ENCODE peak calls at places on chromosome 18, in nine cellular contexts. M, S, Q, V, I, F, N, H and U are unnamed samples.

GRCh38 chr18:77811510-77811909 is 561.9 kb downstream of the GALR1 start:
- DNase-seq in M (no peak), S (no peak), Q (peak; percentile 51), V (no peak), I (no peak), F (no peak), N (no peak), H (no peak), U (no peak)

GRCh38 chr18:23752796-23753195 is 63.5 kb downstream of the LAMA3 start:
- DNase-seq in M (peak; percentile 42), S (no peak), Q (no peak), V (no peak), I (no peak), F (no peak), N (peak; percentile 42), H (no peak), U (peak; percentile 86)

GRCh38 chr18:26091047-26091630 is 726 bp upstream of the SS18 start:
- DNase-seq in M (peak; percentile 70), S (peak; percentile 51), Q (peak; percentile 74), V (no peak), I (no peak), F (peak; percentile 71), N (peak; percentile 34), H (no peak), U (peak; percentile 93)

GRCh38 chr18:39960545-39960944 is 1994.5 kb upstream of the PIK3C3 start:
- DNase-seq in M (no peak), S (no peak), Q (no peak), V (no peak), I (no peak), F (no peak), N (no peak), H (peak; percentile 28), U (no peak)

GRCh38 chr18:39604836-39605235 is 2039.2 kb upstream of the CELF4 start:
- DNase-seq in M (no peak), S (no peak), Q (no peak), V (no peak), I (no peak), F (no peak), N (no peak), H (no peak), U (no peak)

GRCh38 chr18:23890589-23890988 is 124.0 kb upstream of the TTC39C start:
- DNase-seq in M (no peak), S (no peak), Q (no peak), V (no peak), I (no peak), F (no peak), N (no peak), H (no peak), U (no peak)

GRCh38 chr18:3062798-3063563 is 50.0 kb upstream of the LPIN2 start:
- DNase-seq in M (peak; percentile 84), S (no peak), Q (peak; percentile 82), V (peak; percentile 85), I (peak; percentile 57), F (peak; percentile 72), N (peak; percentile 62), H (no peak), U (peak; percentile 90)

GRCh38 chr18:77622009-77622692 is 372.5 kb downstream of the GALR1 start:
- DNase-seq in M (peak; percentile 46), S (no peak), Q (no peak), V (no peak), I (no peak), F (no peak), N (no peak), H (no peak), U (no peak)

GRCh38 chr18:43001821-43002220 is 113.7 kb downstream of the RIT2 start:
- DNase-seq in M (no peak), S (no peak), Q (no peak), V (no peak), I (no peak), F (no peak), N (no peak), H (no peak), U (no peak)

DNA sequence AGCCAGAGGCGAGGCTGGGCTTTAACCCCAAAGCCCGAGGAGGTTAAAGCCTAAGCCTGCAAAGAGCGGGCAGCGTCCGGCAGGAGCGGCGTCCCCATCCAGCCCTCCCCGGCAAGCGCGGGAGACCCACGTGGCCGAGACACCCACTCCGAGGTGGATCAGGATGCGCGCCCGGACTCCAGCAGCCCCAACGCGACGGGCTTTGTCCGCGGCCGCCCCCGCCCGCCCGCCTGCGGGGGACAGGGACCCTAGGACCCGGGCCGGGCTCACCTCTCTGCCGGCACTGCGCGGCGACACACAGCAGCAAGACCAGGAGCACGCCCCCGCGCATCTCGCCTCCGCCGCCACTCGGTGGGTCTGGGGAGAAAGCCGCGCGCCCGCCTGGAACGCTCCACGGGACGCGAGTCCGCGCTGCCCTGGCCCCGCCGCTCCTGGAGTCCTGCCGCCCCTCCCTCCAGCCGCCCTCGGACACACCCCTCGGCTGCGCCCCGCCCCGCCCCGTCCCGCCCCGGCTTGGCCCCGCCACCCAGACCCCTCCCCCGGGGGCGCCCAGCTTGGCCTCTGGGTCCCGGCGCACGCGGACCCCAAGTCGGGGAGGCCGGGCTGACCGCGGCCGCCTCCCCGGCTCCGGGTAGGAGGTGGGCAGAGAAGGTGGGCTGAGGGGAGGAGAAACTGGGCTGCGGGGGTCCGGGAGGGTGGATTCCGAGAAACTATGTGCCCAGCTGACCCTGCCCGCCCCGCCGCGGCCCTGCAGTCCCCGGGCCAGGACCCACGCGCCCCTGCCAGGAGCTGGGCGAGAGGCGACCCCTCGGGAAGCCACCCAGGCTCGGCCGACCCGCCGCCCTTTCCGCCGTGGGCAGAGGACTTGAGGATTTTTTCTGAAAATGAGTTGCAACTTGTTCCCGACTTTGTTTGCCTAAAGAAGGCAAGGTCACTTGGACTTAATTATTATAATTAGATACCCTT is at the start of gene LAMA1:
- DNase-seq in M (peak; percentile 83), S (no peak), Q (no peak), V (peak; percentile 89), I (no peak), F (no peak), N (no peak), H (no peak), U (peak; percentile 39)
- H3K27ac ChIP-seq in M (peak within 1 kb of the TSS; percentile 64), S (no peak within 1 kb of the TSS), Q (no peak within 1 kb of the TSS), V (no peak within 1 kb of the TSS), I (peak within 1 kb of the TSS; percentile 70), F (no peak within 1 kb of the TSS), N (no peak within 1 kb of the TSS), H (no peak within 1 kb of the TSS), U (no peak within 1 kb of the TSS)

GRCh38 chr18:22559414-22560282 is 141.9 kb upstream of the CTAGE1 start:
- DNase-seq in M (peak; percentile 70), S (no peak), Q (peak; percentile 54), V (peak; percentile 93), I (peak; percentile 55), F (no peak), N (no peak), H (no peak), U (peak; percentile 95)

GRCh38 chr18:22557160-22557941 is 139.6 kb upstream of the CTAGE1 start:
- DNase-seq in M (no peak), S (no peak), Q (no peak), V (no peak), I (no peak), F (no peak), N (no peak), H (no peak), U (no peak)

GRCh38 chr18:22560797-22561196 is 143.1 kb upstream of the CTAGE1 start:
- DNase-seq in M (no peak), S (no peak), Q (no peak), V (no peak), I (no peak), F (no peak), N (no peak), H (no peak), U (no peak)

GRCh38 chr18:22558945-22559385 is 141.2 kb upstream of the CTAGE1 start:
- DNase-seq in M (peak; percentile 64), S (no peak), Q (peak; percentile 67), V (peak; percentile 75), I (peak; percentile 52), F (no peak), N (no peak), H (no peak), U (no peak)

GRCh38 chr18:22560283-22560627 is 142.5 kb upstream of the CTAGE1 start:
- DNase-seq in M (no peak), S (no peak), Q (no peak), V (no peak), I (no peak), F (no peak), N (no peak), H (no peak), U (no peak)
- H3K4me3 ChIP-seq in M (peak overlapping the region; percentile 74), S (no peak overlapping the region), Q (peak overlapping the region; percentile 52), V (peak overlapping the region; percentile 46), I (peak overlapping the region; percentile 50), F (no peak overlapping the region), N (peak overlapping the region; percentile 53), H (peak overlapping the region; percentile 11), U (peak overlapping the region; percentile 65)

DNA sequence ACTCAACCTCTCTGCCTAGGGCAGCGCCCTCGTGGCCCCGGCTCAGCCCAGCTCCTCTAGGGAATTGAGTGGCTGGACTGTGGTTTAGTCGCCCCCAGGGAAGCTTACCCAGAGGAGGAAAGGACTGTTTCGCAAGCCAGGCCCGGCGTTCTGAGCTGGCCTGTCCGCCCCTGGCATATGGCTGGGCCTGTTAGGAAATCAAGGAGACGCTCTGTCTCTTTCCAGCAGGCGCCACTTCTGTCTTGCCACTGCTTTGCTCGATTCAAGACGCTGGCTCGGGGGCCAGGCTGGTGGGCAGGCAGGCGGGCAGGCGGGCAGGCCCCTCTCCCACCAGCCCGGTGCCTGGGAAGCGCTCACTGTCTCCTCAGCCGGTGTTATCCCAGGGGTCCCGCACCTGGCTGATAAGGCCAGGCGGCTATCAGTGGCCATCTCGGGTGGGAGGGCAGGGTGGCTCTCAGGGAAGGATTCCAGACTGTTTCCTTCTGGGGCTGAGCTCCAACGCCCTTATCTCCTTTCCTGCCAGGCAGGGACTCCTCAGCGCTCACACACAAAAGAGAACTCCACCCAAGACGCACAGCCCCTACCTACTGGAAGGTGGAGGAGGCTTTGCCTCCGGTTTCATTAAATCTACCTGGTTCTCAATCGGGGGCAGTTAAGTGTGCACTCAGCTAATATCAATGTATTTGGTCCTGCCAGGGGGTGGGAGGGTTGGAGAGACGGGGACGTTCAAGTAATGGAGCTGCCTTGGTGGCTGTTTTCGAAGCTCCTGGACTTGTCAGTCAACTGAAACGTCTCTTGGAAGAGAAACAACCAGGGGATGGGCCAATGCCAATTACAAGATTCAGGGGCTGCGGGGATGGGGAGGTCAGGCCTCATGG is 109.1 kb downstream of the SMAD7 start:
- DNase-seq in M (no peak), S (no peak), Q (no peak), V (no peak), I (no peak), F (no peak), N (no peak), H (no peak), U (no peak)
- H3K27ac ChIP-seq in M (peak overlapping the region; percentile 59), S (no peak overlapping the region), Q (peak overlapping the region; percentile 55), V (peak overlapping the region; percentile 87), I (peak overlapping the region; percentile 37), F (no peak overlapping the region), N (peak overlapping the region; percentile 86), H (no peak overlapping the region), U (peak overlapping the region; percentile 63)

DNA sequence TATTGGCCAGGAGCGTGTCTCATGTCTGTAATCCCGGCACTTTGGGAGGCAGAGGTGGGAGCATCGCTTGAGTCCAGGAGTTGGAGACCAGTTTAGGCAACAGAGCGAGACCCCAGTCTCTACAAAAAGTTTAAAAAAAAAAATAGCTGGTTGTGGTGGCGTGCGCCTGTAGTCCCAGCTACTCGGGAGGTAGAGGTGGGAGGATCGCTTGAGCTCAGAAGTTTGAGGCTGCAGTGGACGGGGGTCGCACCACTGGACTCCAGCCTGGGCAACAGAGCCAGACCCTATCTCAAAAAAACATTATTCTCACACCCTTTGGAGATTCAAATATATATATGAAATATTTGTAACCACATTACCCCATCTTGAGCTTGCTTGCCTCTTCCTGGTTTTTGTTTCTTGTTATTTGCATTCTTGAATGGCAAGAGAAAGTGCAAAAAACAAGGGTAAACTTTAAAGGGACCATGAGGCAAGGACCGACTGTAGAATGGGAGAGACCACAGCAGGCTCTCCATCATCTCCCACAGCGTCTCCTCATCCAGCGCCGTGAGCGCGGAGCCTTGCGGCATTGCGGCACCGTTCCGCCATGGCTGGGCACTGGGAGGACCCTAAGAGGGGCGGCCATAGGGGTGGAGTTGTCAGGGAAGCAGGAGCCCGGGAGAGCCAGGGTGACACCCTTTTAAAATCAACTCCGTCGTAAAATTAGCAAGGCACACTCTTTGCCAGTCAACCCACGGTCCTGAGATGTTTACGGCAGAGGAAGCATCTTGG is 1.4 kb downstream of the ELP2 start:
- DNase-seq in M (no peak), S (no peak), Q (no peak), V (no peak), I (no peak), F (no peak), N (no peak), H (no peak), U (no peak)
- H3K4me3 ChIP-seq in M (peak overlapping the region; percentile 97), S (peak overlapping the region; percentile 85), Q (peak overlapping the region; percentile 91), V (peak overlapping the region; percentile 87), I (peak overlapping the region; percentile 81), F (peak overlapping the region; percentile 97), N (peak overlapping the region; percentile 96), H (peak overlapping the region; percentile 95), U (peak overlapping the region; percentile 93)